ENCODE peak calls at places on chromosomes 1 and 21, in five cellular contexts. Q, F, R, X and B are unnamed samples.

GRCh38 chr1:201902198-201902597 is 13.5 kb downstream of the SHISA4 start:
- DNase-seq in X (peak), Q (no peak), F (no peak), R (peak), B (no peak)

GRCh38 chr1:161038523-161039153 is at the start of gene TSTD1:
- DNase-seq in F (no peak), X (no peak), R (no peak), Q (peak), B (no peak)

GRCh38 chr1:20154306-20154831 is 15.2 kb downstream of the PLA2G2F start:
- DNase-seq in Q (no peak), F (no peak), X (no peak), R (no peak), B (no peak)

GRCh38 chr1:183093821-183094287 is 70.6 kb downstream of the LAMC1 start:
- DNase-seq in R (peak), Q (no peak), X (peak), F (no peak), B (no peak)

GRCh38 chr1:160046494-160047115 is 14.8 kb upstream of the PIGM start:
- DNase-seq in F (no peak), Q (peak), X (peak), R (peak), B (peak)

GRCh38 chr1:7606096-7606495 is 165.0 kb upstream of the VAMP3 start:
- DNase-seq in R (no peak), F (no peak), Q (no peak), X (no peak), B (no peak)

GRCh38 chr1:215181518-215181917 is 99.0 kb downstream of the KCNK2 start:
- DNase-seq in F (no peak), X (no peak), R (no peak), Q (no peak), B (no peak)

GRCh38 chr1:93033785-93034184 is 45.3 kb upstream of the MTF2 start:
- DNase-seq in R (no peak), X (no peak), F (no peak), Q (no peak), B (no peak)

GRCh38 chr1:152565115-152565514 is 1.5 kb downstream of the LCE3E start:
- DNase-seq in F (no peak), Q (no peak), R (no peak), X (no peak), B (no peak)

GRCh38 chr1:192943108-192943507 is 116.1 kb downstream of the UCHL5 start:
- DNase-seq in R (no peak), X (no peak), F (no peak), Q (no peak), B (no peak)

GRCh38 chr1:185517808-185518419 is 200.9 kb upstream of the IVNS1ABP start:
- DNase-seq in F (no peak), X (no peak), Q (no peak), R (peak), B (no peak)

GRCh38 chr1:229035054-229035747 is 235.7 kb upstream of the RAB4A start:
- DNase-seq in X (no peak), Q (no peak), F (no peak), R (no peak), B (no peak)

GRCh38 chr1:46403916-46404315 is 9.8 kb downstream of the FAAH start:
- DNase-seq in Q (no peak), R (no peak), F (no peak), X (no peak), B (no peak)

GRCh38 chr21:32135401-32136363 is 143.2 kb downstream of the MIS18A start:
- DNase-seq in F (no peak), Q (no peak), X (peak), R (peak), B (no peak)

GRCh38 chr1:36123357-36123756 is 1.7 kb downstream of the COL8A2 start:
- DNase-seq in F (no peak), Q (no peak), X (peak), R (no peak), B (no peak)

GRCh38 chr1:209839875-209840491 is 12.2 kb downstream of the UTP25 start:
- DNase-seq in R (peak), Q (no peak), X (peak), F (no peak), B (no peak)

GRCh38 chr1:10059329-10059691 is 26.6 kb downstream of the UBE4B start:
- DNase-seq in X (no peak), F (no peak), Q (no peak), R (no peak), B (no peak)

GRCh38 chr21:32698971-32699693 is 28.7 kb downstream of the SYNJ1 start:
- DNase-seq in R (no peak), Q (no peak), F (no peak), X (no peak), B (no peak)

GRCh38 chr1:15273274-15273673 is 26.3 kb downstream of the FHAD1 start:
- DNase-seq in F (no peak), Q (no peak), X (no peak), R (no peak), B (no peak)

GRCh38 chr1:156126701-156127534 is 12.4 kb downstream of the LMNA start:
- DNase-seq in X (peak), F (peak), R (peak), Q (peak), B (no peak)

GRCh38 chr1:245183429-245183828 is 28.6 kb downstream of the KIF26B start:
- DNase-seq in R (peak), F (no peak), X (no peak), Q (no peak), B (no peak)

GRCh38 chr1:116309090-116309870 is 63.8 kb upstream of the ATP1A1 start:
- DNase-seq in F (no peak), Q (no peak), X (no peak), R (no peak), B (no peak)

GRCh38 chr1:93908394-93909145 is 660 bp downstream of the GCLM start:
- DNase-seq in F (no peak), R (no peak), X (peak), Q (peak), B (peak)

GRCh38 chr1:208015255-208015654 is 104.3 kb upstream of the CD34 start:
- DNase-seq in R (no peak), F (no peak), Q (no peak), X (no peak), B (no peak)

GRCh38 chr1:209076688-209077087 is 506.8 kb upstream of the CAMK1G start:
- DNase-seq in Q (no peak), R (peak), X (no peak), F (no peak), B (no peak)

GRCh38 chr1:51341876-51342496 is 11.6 kb upstream of the TTC39A start:
- DNase-seq in R (no peak), X (no peak), F (no peak), Q (no peak), B (no peak)

DNA sequence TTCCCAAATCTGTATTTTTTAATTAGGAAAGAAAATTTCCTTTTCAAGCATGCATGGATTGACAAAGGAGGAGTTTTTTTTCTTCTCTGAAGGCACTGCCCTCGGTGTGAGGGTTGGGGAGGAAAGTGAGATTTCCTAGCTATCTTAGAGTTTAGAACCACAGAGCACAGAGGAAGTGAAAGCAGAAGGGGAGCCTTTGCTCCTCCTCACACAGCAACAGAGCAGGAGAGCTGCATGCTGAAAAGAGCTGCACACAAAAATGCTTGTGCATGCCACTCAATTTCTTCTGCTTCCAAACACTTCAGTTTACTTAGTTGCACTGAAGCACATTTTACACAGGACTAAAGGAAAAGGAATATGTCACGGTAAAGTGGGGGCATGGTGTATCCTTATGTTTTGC is 308.1 kb downstream of the GPATCH2 start:
- DNase-seq in Q (no peak), X (peak), F (no peak), R (no peak), B (no peak)
- H3K4me3 ChIP-seq in Q (no peak), X (no peak), F (no peak), R (no peak), B (no peak)

GRCh38 chr1:158286487-158286886 is 3.2 kb upstream of the CD1C start:
- DNase-seq in Q (no peak), R (no peak), F (no peak), X (no peak), B (no peak)

GRCh38 chr1:158286966-158287365 is 2.8 kb upstream of the CD1C start:
- DNase-seq in R (no peak), X (no peak), F (no peak), Q (no peak), B (no peak)

GRCh38 chr1:158290571-158290935 is 830 bp downstream of the CD1C start:
- DNase-seq in F (no peak), X (no peak), Q (no peak), R (no peak), B (no peak)

GRCh38 chr1:158285756-158286241 is 3.9 kb upstream of the CD1C start:
- DNase-seq in R (no peak), F (peak), Q (peak), X (no peak), B (peak)

DNA sequence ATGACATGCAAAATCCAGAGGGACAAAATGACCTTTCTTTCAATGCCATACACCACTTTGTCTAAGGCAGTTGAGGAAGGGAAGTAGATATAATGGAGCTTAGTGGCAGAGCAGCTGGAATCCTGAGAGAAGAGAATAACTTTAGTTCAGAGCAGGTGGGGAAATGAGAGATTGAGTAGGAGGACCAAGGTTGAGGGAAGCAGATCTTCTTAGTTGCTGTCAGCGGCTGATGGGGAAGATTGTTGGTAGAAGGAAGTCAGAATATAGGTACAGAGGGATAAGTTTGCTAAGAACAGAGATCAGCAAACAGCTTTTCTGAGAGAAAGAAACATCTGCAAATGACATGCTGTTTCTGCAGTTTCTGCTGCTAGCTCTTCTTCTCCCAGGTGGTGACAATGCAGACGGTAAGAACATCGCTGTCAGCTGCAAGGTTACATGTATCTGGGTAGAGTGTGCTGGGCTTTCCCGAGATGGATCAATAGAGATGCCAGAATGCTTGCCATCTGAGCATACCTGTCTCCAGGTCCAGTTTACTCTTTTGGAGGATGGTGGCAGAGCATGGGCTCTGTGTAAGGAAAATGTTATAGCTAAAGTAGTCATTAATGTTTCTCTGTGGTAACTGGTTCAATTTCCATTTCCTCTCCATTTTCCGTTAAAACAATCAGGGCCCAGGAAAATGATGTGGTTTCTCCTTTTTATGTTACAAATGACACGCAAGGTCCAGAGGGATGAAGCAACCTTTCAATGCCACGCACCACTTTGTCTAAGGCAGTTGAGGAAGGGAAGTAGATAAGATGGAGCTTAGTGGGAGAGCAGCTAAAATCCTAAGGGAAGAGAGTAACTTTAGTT is at the start of gene CD1C:
- DNase-seq in R (no peak), Q (no peak), X (no peak), F (no peak), B (no peak)
- H3K4me3 ChIP-seq in R (no peak), Q (no peak), X (no peak), F (no peak), B (no peak)

GRCh38 chr1:65264197-65264929 is 45.0 kb upstream of the DNAJC6 start:
- DNase-seq in F (no peak), Q (no peak), X (peak), R (peak), B (peak)
- H3K4me3 ChIP-seq in F (peak), Q (no peak), X (peak), R (peak), B (peak)

DNA sequence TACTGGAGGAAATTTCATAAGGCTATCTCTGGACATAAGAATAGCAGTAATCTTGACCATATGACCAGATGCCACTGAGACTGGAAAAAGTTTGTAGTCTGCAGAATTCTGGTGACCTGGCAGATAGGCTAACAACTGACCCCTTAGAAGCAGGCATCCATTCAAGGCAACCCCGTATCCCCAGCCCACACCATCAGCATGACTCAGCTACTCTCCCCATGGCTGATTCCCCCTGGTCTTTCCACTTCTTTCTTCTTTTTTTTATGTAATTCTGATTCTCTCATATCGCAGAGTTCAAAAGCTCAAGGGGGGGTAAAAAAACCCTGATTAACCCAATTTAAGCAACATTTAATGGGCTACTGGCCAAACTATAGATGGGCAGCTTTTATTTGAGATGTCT is 243.1 kb downstream of the ZNF648 start:
- DNase-seq in R (no peak), Q (no peak), X (no peak), F (no peak), B (no peak)
- H3K4me3 ChIP-seq in R (no peak), Q (no peak), X (no peak), F (no peak), B (no peak)

GRCh38 chr1:34930702-34931071 is 1.2 kb upstream of the DLGAP3 start:
- DNase-seq in Q (no peak), F (no peak), R (no peak), X (no peak), B (no peak)
- H3K4me3 ChIP-seq in Q (peak), F (no peak), R (no peak), X (no peak), B (no peak)